ENCODE peak calls at places on chromosomes 13 and 19, in eight cellular contexts. One of them, this sample, is unnamed.
A peak's percentile ranks its signal among the peaks of the same experiment; 100 is the strongest.

GRCh38 chr13:113577881-113578435 is 6.6 kb upstream of the TFDP1 start:
- DNase-seq in thoracic aorta: no peak
- DNase-seq in IMR-90: no peak
- DNase-seq in neural progenitor cell: no peak
- DNase-seq in colonic mucosa: no peak
- DNase-seq in heart left ventricle: no peak
- DNase-seq in sigmoid colon: no peak
- DNase-seq in CD8-positive, alpha-beta T cell: no peak
- DNase-seq in this sample: no peak

GRCh38 chr13:106580551-106580950 is 12.6 kb upstream of the ARGLU1 start:
- DNase-seq in IMR-90: no peak
- DNase-seq in heart left ventricle: no peak
- DNase-seq in sigmoid colon: no peak
- DNase-seq in colonic mucosa: no peak
- DNase-seq in CD8-positive, alpha-beta T cell: no peak
- DNase-seq in thoracic aorta: no peak
- DNase-seq in neural progenitor cell: no peak
- DNase-seq in this sample: no peak

GRCh38 chr19:4774136-4774535 is 17.4 kb upstream of the FEM1A start:
- DNase-seq in IMR-90: no peak
- DNase-seq in thoracic aorta: no peak
- DNase-seq in sigmoid colon: no peak
- DNase-seq in colonic mucosa: no peak
- DNase-seq in heart left ventricle: no peak
- DNase-seq in neural progenitor cell: no peak
- DNase-seq in CD8-positive, alpha-beta T cell: no peak
- DNase-seq in this sample: no peak

GRCh38 chr13:31965361-31966066 is 66.1 kb upstream of the FRY start:
- DNase-seq in sigmoid colon: no peak
- DNase-seq in IMR-90: peak; percentile 84
- DNase-seq in CD8-positive, alpha-beta T cell: no peak
- DNase-seq in colonic mucosa: no peak
- DNase-seq in neural progenitor cell: no peak
- DNase-seq in thoracic aorta: no peak
- DNase-seq in heart left ventricle: no peak
- DNase-seq in this sample: peak; percentile 61

GRCh38 chr19:40192758-40193586 is 1.7 kb downstream of the MAP3K10 start:
- DNase-seq in colonic mucosa: no peak
- DNase-seq in neural progenitor cell: no peak
- DNase-seq in CD8-positive, alpha-beta T cell: no peak
- DNase-seq in sigmoid colon: no peak
- DNase-seq in thoracic aorta: no peak
- DNase-seq in heart left ventricle: no peak
- DNase-seq in IMR-90: no peak
- DNase-seq in this sample: no peak

GRCh38 chr13:99614465-99614885 is 113.2 kb downstream of the TM9SF2 start:
- DNase-seq in thoracic aorta: no peak
- DNase-seq in CD8-positive, alpha-beta T cell: no peak
- DNase-seq in neural progenitor cell: no peak
- DNase-seq in heart left ventricle: no peak
- DNase-seq in IMR-90: no peak
- DNase-seq in sigmoid colon: no peak
- DNase-seq in colonic mucosa: no peak
- DNase-seq in this sample: no peak

GRCh38 chr13:21917046-21918010 is 246.5 kb downstream of the FGF9 start:
- DNase-seq in colonic mucosa: no peak
- DNase-seq in heart left ventricle: no peak
- DNase-seq in neural progenitor cell: no peak
- DNase-seq in CD8-positive, alpha-beta T cell: no peak
- DNase-seq in IMR-90: peak; percentile 19
- DNase-seq in sigmoid colon: no peak
- DNase-seq in thoracic aorta: no peak
- DNase-seq in this sample: no peak

GRCh38 chr19:39924389-39924788 is 10.0 kb downstream of the FCGBP start:
- DNase-seq in sigmoid colon: no peak
- DNase-seq in neural progenitor cell: no peak
- DNase-seq in colonic mucosa: peak; percentile 14
- DNase-seq in CD8-positive, alpha-beta T cell: no peak
- DNase-seq in IMR-90: no peak
- DNase-seq in heart left ventricle: no peak
- DNase-seq in thoracic aorta: no peak
- DNase-seq in this sample: no peak

GRCh38 chr13:44848956-44849748 is 140.1 kb downstream of the NUFIP1 start:
- DNase-seq in CD8-positive, alpha-beta T cell: no peak
- DNase-seq in thoracic aorta: no peak
- DNase-seq in heart left ventricle: no peak
- DNase-seq in sigmoid colon: no peak
- DNase-seq in neural progenitor cell: no peak
- DNase-seq in IMR-90: no peak
- DNase-seq in colonic mucosa: no peak
- DNase-seq in this sample: no peak

GRCh38 chr13:47480121-47480520 is 521.0 kb downstream of the SUCLA2 start:
- DNase-seq in heart left ventricle: no peak
- DNase-seq in IMR-90: peak; percentile 96
- DNase-seq in sigmoid colon: no peak
- DNase-seq in thoracic aorta: no peak
- DNase-seq in CD8-positive, alpha-beta T cell: no peak
- DNase-seq in colonic mucosa: no peak
- DNase-seq in neural progenitor cell: no peak
- DNase-seq in this sample: peak; percentile 67

GRCh38 chr13:75482070-75482819 is at the start of gene TBC1D4:
- DNase-seq in heart left ventricle: peak; percentile 86
- DNase-seq in sigmoid colon: peak; percentile 89
- DNase-seq in thoracic aorta: peak; percentile 40
- DNase-seq in IMR-90: peak; percentile 82
- DNase-seq in neural progenitor cell: peak; percentile 97
- DNase-seq in CD8-positive, alpha-beta T cell: peak; percentile 39
- DNase-seq in colonic mucosa: peak; percentile 89
- DNase-seq in this sample: peak; percentile 96

GRCh38 chr19:4178990-4179389 is 3.4 kb downstream of the SIRT6 start:
- DNase-seq in heart left ventricle: no peak
- DNase-seq in colonic mucosa: no peak
- DNase-seq in CD8-positive, alpha-beta T cell: no peak
- DNase-seq in thoracic aorta: no peak
- DNase-seq in IMR-90: no peak
- DNase-seq in neural progenitor cell: no peak
- DNase-seq in sigmoid colon: no peak
- DNase-seq in this sample: no peak

GRCh38 chr19:40403262-40403984 is 9.8 kb downstream of the PRX start:
- DNase-seq in neural progenitor cell: peak; percentile 97
- DNase-seq in thoracic aorta: peak; percentile 79
- DNase-seq in sigmoid colon: peak; percentile 95
- DNase-seq in heart left ventricle: peak; percentile 92
- DNase-seq in colonic mucosa: peak; percentile 96
- DNase-seq in CD8-positive, alpha-beta T cell: peak; percentile 77
- DNase-seq in IMR-90: peak; percentile 84
- DNase-seq in this sample: peak; percentile 96

GRCh38 chr13:113768018-113768905 is 9.2 kb downstream of the TMEM255B start:
- DNase-seq in CD8-positive, alpha-beta T cell: no peak
- DNase-seq in neural progenitor cell: no peak
- DNase-seq in heart left ventricle: no peak
- DNase-seq in sigmoid colon: peak; percentile 62
- DNase-seq in IMR-90: no peak
- DNase-seq in colonic mucosa: no peak
- DNase-seq in thoracic aorta: no peak
- DNase-seq in this sample: no peak

GRCh38 chr13:83929147-83929546 is 46.9 kb upstream of the SLITRK1 start:
- DNase-seq in colonic mucosa: no peak
- DNase-seq in neural progenitor cell: no peak
- DNase-seq in heart left ventricle: no peak
- DNase-seq in thoracic aorta: no peak
- DNase-seq in IMR-90: no peak
- DNase-seq in CD8-positive, alpha-beta T cell: no peak
- DNase-seq in sigmoid colon: no peak
- DNase-seq in this sample: no peak

GRCh38 chr13:26377038-26377437 is 123.1 kb downstream of the CDK8 start:
- DNase-seq in heart left ventricle: no peak
- DNase-seq in IMR-90: peak; percentile 3
- DNase-seq in thoracic aorta: no peak
- DNase-seq in sigmoid colon: no peak
- DNase-seq in neural progenitor cell: peak; percentile 69
- DNase-seq in CD8-positive, alpha-beta T cell: peak; percentile 20
- DNase-seq in colonic mucosa: no peak
- DNase-seq in this sample: peak; percentile 40

GRCh38 chr13:49784886-49785570 is 7.5 kb downstream of the KPNA3 start:
- DNase-seq in sigmoid colon: no peak
- DNase-seq in IMR-90: peak; percentile 26
- DNase-seq in thoracic aorta: no peak
- DNase-seq in CD8-positive, alpha-beta T cell: no peak
- DNase-seq in neural progenitor cell: no peak
- DNase-seq in colonic mucosa: no peak
- DNase-seq in heart left ventricle: no peak
- DNase-seq in this sample: no peak

GRCh38 chr13:20160346-20161274 is at the start of gene GJA3:
- DNase-seq in colonic mucosa: no peak
- DNase-seq in IMR-90: peak; percentile 39
- DNase-seq in heart left ventricle: peak; percentile 72
- DNase-seq in CD8-positive, alpha-beta T cell: peak; percentile 70
- DNase-seq in sigmoid colon: no peak
- DNase-seq in neural progenitor cell: peak; percentile 84
- DNase-seq in thoracic aorta: no peak
- DNase-seq in this sample: peak; percentile 86

GRCh38 chr19:18446145-18446810 is 8.3 kb upstream of the ISYNA1 start:
- DNase-seq in heart left ventricle: no peak
- DNase-seq in sigmoid colon: no peak
- DNase-seq in IMR-90: no peak
- DNase-seq in CD8-positive, alpha-beta T cell: no peak
- DNase-seq in colonic mucosa: no peak
- DNase-seq in thoracic aorta: no peak
- DNase-seq in neural progenitor cell: no peak
- DNase-seq in this sample: peak; percentile 57

GRCh38 chr13:43242040-43242439 is 218.7 kb downstream of the DNAJC15 start:
- DNase-seq in thoracic aorta: no peak
- DNase-seq in neural progenitor cell: no peak
- DNase-seq in sigmoid colon: no peak
- DNase-seq in colonic mucosa: no peak
- DNase-seq in IMR-90: peak; percentile 47
- DNase-seq in CD8-positive, alpha-beta T cell: no peak
- DNase-seq in heart left ventricle: no peak
- DNase-seq in this sample: no peak

GRCh38 chr13:43245374-43245964 is 222.1 kb downstream of the DNAJC15 start:
- DNase-seq in thoracic aorta: no peak
- DNase-seq in colonic mucosa: no peak
- DNase-seq in IMR-90: peak; percentile 92
- DNase-seq in CD8-positive, alpha-beta T cell: no peak
- DNase-seq in heart left ventricle: no peak
- DNase-seq in neural progenitor cell: no peak
- DNase-seq in sigmoid colon: no peak
- DNase-seq in this sample: no peak

GRCh38 chr13:43246382-43246781 is 223.0 kb downstream of the DNAJC15 start:
- DNase-seq in IMR-90: peak; percentile 34
- DNase-seq in CD8-positive, alpha-beta T cell: no peak
- DNase-seq in heart left ventricle: no peak
- DNase-seq in neural progenitor cell: no peak
- DNase-seq in sigmoid colon: no peak
- DNase-seq in thoracic aorta: no peak
- DNase-seq in colonic mucosa: no peak
- DNase-seq in this sample: no peak

GRCh38 chr13:43240278-43240677 is 216.9 kb downstream of the DNAJC15 start:
- DNase-seq in colonic mucosa: no peak
- DNase-seq in thoracic aorta: no peak
- DNase-seq in heart left ventricle: no peak
- DNase-seq in neural progenitor cell: no peak
- DNase-seq in IMR-90: no peak
- DNase-seq in sigmoid colon: no peak
- DNase-seq in CD8-positive, alpha-beta T cell: no peak
- DNase-seq in this sample: no peak

DNA sequence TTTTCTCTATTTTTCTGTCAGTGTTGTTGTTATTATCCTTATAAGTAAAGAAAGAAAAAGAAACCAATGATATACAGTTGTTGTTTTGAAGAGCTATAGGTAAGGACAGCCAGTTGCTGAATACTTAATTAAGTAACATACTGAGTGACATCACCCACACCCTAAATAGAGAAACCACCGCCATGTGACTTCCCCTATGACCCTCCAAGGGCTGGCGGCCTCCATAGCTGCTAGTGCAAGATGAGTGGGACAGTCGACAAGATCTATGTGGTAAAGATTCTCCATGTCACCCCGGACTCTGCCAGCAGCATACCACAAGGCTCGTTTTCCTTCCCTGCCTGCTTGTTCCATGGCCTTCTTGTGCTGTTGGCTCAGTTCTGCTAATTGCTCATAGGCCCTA is 221.1 kb downstream of the DNAJC15 start:
- DNase-seq in IMR-90: no peak
- DNase-seq in sigmoid colon: no peak
- DNase-seq in colonic mucosa: no peak
- DNase-seq in neural progenitor cell: no peak
- DNase-seq in thoracic aorta: no peak
- DNase-seq in heart left ventricle: no peak
- DNase-seq in CD8-positive, alpha-beta T cell: no peak
- DNase-seq in this sample: no peak
- H3K36me3 ChIP-seq in IMR-90: no peaks in the 10 kb centered on the region
- H3K36me3 ChIP-seq in sigmoid colon: no peaks in the 10 kb centered on the region
- H3K36me3 ChIP-seq in colonic mucosa: no peaks in the 10 kb centered on the region
- H3K36me3 ChIP-seq in neural progenitor cell: no peaks in the 10 kb centered on the region
- H3K36me3 ChIP-seq in thoracic aorta: no peaks in the 10 kb centered on the region
- H3K36me3 ChIP-seq in heart left ventricle: no peaks in the 10 kb centered on the region
- H3K36me3 ChIP-seq in CD8-positive, alpha-beta T cell: no peaks in the 10 kb centered on the region
- H3K36me3 ChIP-seq in this sample: no peaks in the 10 kb centered on the region

GRCh38 chr19:56071151-56071550 is 49.9 kb downstream of the ZNF787 start:
- DNase-seq in neural progenitor cell: peak; percentile 30
- DNase-seq in IMR-90: no peak
- DNase-seq in CD8-positive, alpha-beta T cell: no peak
- DNase-seq in thoracic aorta: no peak
- DNase-seq in sigmoid colon: no peak
- DNase-seq in colonic mucosa: no peak
- DNase-seq in heart left ventricle: no peak
- DNase-seq in this sample: no peak
- TF ChIP-seq CTCF in neural progenitor cell: peak; percentile 44
- TF ChIP-seq CTCF in IMR-90: no peak
- TF ChIP-seq CTCF in CD8-positive, alpha-beta T cell: no peak
- TF ChIP-seq CTCF in thoracic aorta: no peak
- TF ChIP-seq CTCF in sigmoid colon: no peak
- TF ChIP-seq CTCF in colonic mucosa: no peak
- TF ChIP-seq CTCF in heart left ventricle: peak; percentile 8
- TF ChIP-seq CTCF in this sample: peak; percentile 20

GRCh38 chr13:42396501-42396900 is 124.5 kb downstream of the AKAP11 start:
- DNase-seq in neural progenitor cell: no peak
- DNase-seq in IMR-90: no peak
- DNase-seq in CD8-positive, alpha-beta T cell: peak; percentile 41
- DNase-seq in thoracic aorta: no peak
- DNase-seq in colonic mucosa: no peak
- DNase-seq in sigmoid colon: no peak
- DNase-seq in heart left ventricle: no peak
- DNase-seq in this sample: no peak
- H3K36me3 ChIP-seq in neural progenitor cell: no peaks in the 10 kb centered on the region
- H3K36me3 ChIP-seq in IMR-90: no peaks in the 10 kb centered on the region
- H3K36me3 ChIP-seq in CD8-positive, alpha-beta T cell: no peaks in the 10 kb centered on the region
- H3K36me3 ChIP-seq in thoracic aorta: no peaks in the 10 kb centered on the region
- H3K36me3 ChIP-seq in colonic mucosa: no peaks in the 10 kb centered on the region
- H3K36me3 ChIP-seq in sigmoid colon: no peaks in the 10 kb centered on the region
- H3K36me3 ChIP-seq in heart left ventricle: no peaks in the 10 kb centered on the region
- H3K36me3 ChIP-seq in this sample: no peaks in the 10 kb centered on the region

DNA sequence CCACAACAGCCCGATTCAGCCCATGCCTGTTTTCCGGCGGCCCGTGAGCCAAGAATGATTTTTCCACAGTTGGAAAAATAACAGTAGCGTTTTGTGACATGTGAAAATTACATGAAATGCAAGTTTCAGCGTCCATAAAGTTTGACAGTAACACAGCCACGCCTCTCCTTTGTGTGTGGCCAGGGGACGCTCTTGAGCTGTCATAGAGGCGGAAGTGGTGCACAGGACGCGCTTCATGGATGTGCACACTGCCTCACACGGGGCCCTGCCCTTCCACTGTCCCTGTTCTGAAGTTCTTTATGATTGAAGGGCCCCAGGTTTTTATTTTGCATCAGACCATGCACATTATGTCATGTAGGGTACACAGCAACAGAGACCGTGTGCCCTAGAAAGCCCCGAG is 12.4 kb upstream of the ELAVL1 start:
- DNase-seq in thoracic aorta: no peak
- DNase-seq in heart left ventricle: no peak
- DNase-seq in colonic mucosa: peak; percentile 41
- DNase-seq in CD8-positive, alpha-beta T cell: peak; percentile 56
- DNase-seq in neural progenitor cell: peak; percentile 52
- DNase-seq in IMR-90: no peak
- DNase-seq in sigmoid colon: no peak
- DNase-seq in this sample: no peak
- TF ChIP-seq CTCF in thoracic aorta: no peak
- TF ChIP-seq CTCF in heart left ventricle: no peak
- TF ChIP-seq CTCF in colonic mucosa: peak; percentile 31
- TF ChIP-seq CTCF in CD8-positive, alpha-beta T cell: no peak
- TF ChIP-seq CTCF in neural progenitor cell: peak; percentile 57
- TF ChIP-seq CTCF in IMR-90: no peak
- TF ChIP-seq CTCF in sigmoid colon: no peak
- TF ChIP-seq CTCF in this sample: peak; percentile 17

This sample was measured in cardiac muscle cell.